ENCODE peak calls at places on chromosomes 3 and 15, in five cellular contexts. One of them, this sample, is unnamed.

GRCh38 chr15:58562135-58562534 is 130.3 kb downstream of the LIPC start:
- DNase-seq in endothelial cell of umbilical vein: no peak
- DNase-seq in transverse colon: no peak
- DNase-seq in IMR-90: no peak
- DNase-seq in uterus: no peak
- DNase-seq in this sample: peak

GRCh38 chr3:108221911-108222812 is at the start of gene IFT57:
- DNase-seq in endothelial cell of umbilical vein: peak
- DNase-seq in transverse colon: peak
- DNase-seq in IMR-90: peak
- DNase-seq in uterus: peak
- DNase-seq in this sample: peak

GRCh38 chr15:91385301-91385700 is 285.2 kb downstream of the SV2B start:
- DNase-seq in endothelial cell of umbilical vein: no peak
- DNase-seq in transverse colon: no peak
- DNase-seq in IMR-90: no peak
- DNase-seq in uterus: no peak
- DNase-seq in this sample: no peak

GRCh38 chr15:63332367-63333078 is 49.1 kb downstream of the CA12 start:
- DNase-seq in endothelial cell of umbilical vein: peak
- DNase-seq in transverse colon: no peak
- DNase-seq in IMR-90: peak
- DNase-seq in uterus: no peak
- DNase-seq in this sample: peak

GRCh38 chr3:66017084-66017990 is 21.4 kb downstream of the MAGI1 start:
- DNase-seq in endothelial cell of umbilical vein: no peak
- DNase-seq in transverse colon: no peak
- DNase-seq in IMR-90: no peak
- DNase-seq in uterus: no peak
- DNase-seq in this sample: no peak

GRCh38 chr3:111547645-111548044 is 5.6 kb downstream of the CD96 start:
- DNase-seq in endothelial cell of umbilical vein: no peak
- DNase-seq in transverse colon: peak
- DNase-seq in IMR-90: no peak
- DNase-seq in uterus: no peak
- DNase-seq in this sample: no peak

GRCh38 chr15:96701443-96701842 is 370.9 kb downstream of the NR2F2 start:
- DNase-seq in endothelial cell of umbilical vein: no peak
- DNase-seq in transverse colon: no peak
- DNase-seq in IMR-90: no peak
- DNase-seq in uterus: no peak
- DNase-seq in this sample: no peak

GRCh38 chr3:123377173-123377740 is 71.6 kb downstream of the ADCY5 start:
- DNase-seq in endothelial cell of umbilical vein: no peak
- DNase-seq in transverse colon: no peak
- DNase-seq in IMR-90: no peak
- DNase-seq in uterus: no peak
- DNase-seq in this sample: no peak

GRCh38 chr15:58467121-58467721 is 35.4 kb downstream of the LIPC start:
- DNase-seq in endothelial cell of umbilical vein: no peak
- DNase-seq in transverse colon: no peak
- DNase-seq in IMR-90: no peak
- DNase-seq in uterus: no peak
- DNase-seq in this sample: no peak

GRCh38 chr15:101128696-101129095 is 123.2 kb downstream of the CHSY1 start:
- DNase-seq in endothelial cell of umbilical vein: no peak
- DNase-seq in transverse colon: no peak
- DNase-seq in IMR-90: no peak
- DNase-seq in uterus: no peak
- DNase-seq in this sample: no peak

GRCh38 chr3:143295201-143296080 is 175.9 kb downstream of the CHST2 start:
- DNase-seq in endothelial cell of umbilical vein: no peak
- DNase-seq in transverse colon: no peak
- DNase-seq in IMR-90: no peak
- DNase-seq in uterus: no peak
- DNase-seq in this sample: no peak

GRCh38 chr15:38872732-38873131 is 308.1 kb upstream of the RASGRP1 start:
- DNase-seq in endothelial cell of umbilical vein: no peak
- DNase-seq in transverse colon: no peak
- DNase-seq in IMR-90: no peak
- DNase-seq in uterus: no peak
- DNase-seq in this sample: no peak

GRCh38 chr15:66187271-66187670 is 66.3 kb downstream of the MEGF11 start:
- DNase-seq in endothelial cell of umbilical vein: no peak
- DNase-seq in transverse colon: no peak
- DNase-seq in IMR-90: no peak
- DNase-seq in uterus: no peak
- DNase-seq in this sample: peak

GRCh38 chr15:100809151-100809550 is 70.5 kb upstream of the ALDH1A3 start:
- DNase-seq in endothelial cell of umbilical vein: peak
- DNase-seq in transverse colon: no peak
- DNase-seq in IMR-90: no peak
- DNase-seq in uterus: no peak
- DNase-seq in this sample: no peak

GRCh38 chr3:11991751-11992150 is 12.4 kb upstream of the SYN2 start:
- DNase-seq in endothelial cell of umbilical vein: no peak
- DNase-seq in transverse colon: no peak
- DNase-seq in IMR-90: no peak
- DNase-seq in uterus: no peak
- DNase-seq in this sample: no peak

GRCh38 chr3:178022599-178022998 is 513.6 kb upstream of the KCNMB2 start:
- DNase-seq in endothelial cell of umbilical vein: no peak
- DNase-seq in transverse colon: no peak
- DNase-seq in IMR-90: peak
- DNase-seq in uterus: no peak
- DNase-seq in this sample: no peak

GRCh38 chr3:121979246-121979645 is 42.8 kb downstream of the ILDR1 start:
- DNase-seq in endothelial cell of umbilical vein: no peak
- DNase-seq in transverse colon: no peak
- DNase-seq in IMR-90: no peak
- DNase-seq in uterus: no peak
- DNase-seq in this sample: no peak

GRCh38 chr15:39583586-39584265 is 2.8 kb downstream of the THBS1 start:
- DNase-seq in endothelial cell of umbilical vein: peak
- DNase-seq in transverse colon: peak
- DNase-seq in IMR-90: peak
- DNase-seq in uterus: no peak
- DNase-seq in this sample: no peak

DNA sequence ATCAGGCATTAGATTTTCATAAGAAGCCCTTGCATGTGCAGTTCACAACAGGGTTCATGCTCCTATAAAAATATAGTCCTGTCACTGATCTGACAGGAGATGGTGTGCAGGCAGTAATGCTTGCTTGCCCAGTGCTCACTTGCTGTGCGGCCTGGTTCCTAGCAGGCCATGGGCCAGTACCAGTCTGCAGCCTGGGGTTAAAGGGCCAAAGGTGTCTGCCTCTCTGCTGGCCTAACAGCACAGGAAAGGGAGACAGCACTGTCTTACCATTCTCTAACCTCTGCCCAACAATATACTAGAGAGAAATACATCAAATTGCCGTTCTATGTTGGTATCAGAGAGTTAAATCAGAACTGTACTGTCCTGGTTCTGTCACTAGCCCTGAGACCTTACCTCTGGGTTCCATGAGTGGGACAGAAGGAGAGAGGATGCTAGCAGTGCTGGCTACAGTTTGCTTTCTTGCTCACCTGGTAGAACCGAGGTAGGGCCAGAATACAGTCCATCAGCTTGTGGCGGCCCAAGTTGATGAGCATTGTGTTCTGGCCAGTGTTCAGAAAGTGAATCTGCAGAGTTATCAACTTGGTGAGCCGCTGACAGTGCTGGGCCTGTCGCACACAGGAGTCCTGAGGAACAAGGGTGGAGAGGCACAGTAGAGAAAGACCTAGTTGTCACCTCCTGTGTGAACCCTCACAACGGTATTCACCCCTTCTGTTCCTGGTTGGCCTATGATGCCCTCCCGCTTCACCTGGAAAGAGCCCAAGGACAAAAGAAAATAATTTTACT is 28.6 kb downstream of the EIF3J start:
- DNase-seq in endothelial cell of umbilical vein: no peak
- DNase-seq in transverse colon: no peak
- DNase-seq in IMR-90: no peak
- DNase-seq in uterus: no peak
- DNase-seq in this sample: no peak
- TF ChIP-seq POLR2A in endothelial cell of umbilical vein: no peak
- TF ChIP-seq POLR2A in transverse colon: no peak
- TF ChIP-seq POLR2A in IMR-90: no peak
- TF ChIP-seq POLR2A in uterus: no peak
- TF ChIP-seq POLR2A in this sample: no peak

GRCh38 chr3:197331131-197331530 is 32.7 kb upstream of the DLG1 start:
- DNase-seq in endothelial cell of umbilical vein: no peak
- DNase-seq in transverse colon: no peak
- DNase-seq in IMR-90: no peak
- DNase-seq in uterus: no peak
- DNase-seq in this sample: no peak
- TF ChIP-seq CTCF in endothelial cell of umbilical vein: peak
- TF ChIP-seq CTCF in transverse colon: no peak
- TF ChIP-seq CTCF in IMR-90: no peak
- TF ChIP-seq CTCF in uterus: no peak
- TF ChIP-seq CTCF in this sample: no peak

GRCh38 chr15:41881550-41881924 is 12.3 kb downstream of the SPTBN5 start:
- DNase-seq in endothelial cell of umbilical vein: no peak
- DNase-seq in transverse colon: no peak
- DNase-seq in IMR-90: no peak
- DNase-seq in uterus: no peak
- DNase-seq in this sample: no peak
- H3K4me3 ChIP-seq in endothelial cell of umbilical vein: no peak
- H3K4me3 ChIP-seq in transverse colon: peak
- H3K4me3 ChIP-seq in IMR-90: no peak
- H3K4me3 ChIP-seq in uterus: no peak
- H3K4me3 ChIP-seq in this sample: no peak

GRCh38 chr3:120742198-120743080 is at the start of the genes GTF2E1 and RABL3:
- DNase-seq in endothelial cell of umbilical vein: peak
- DNase-seq in transverse colon: peak
- DNase-seq in IMR-90: peak
- DNase-seq in uterus: peak
- DNase-seq in this sample: peak
- TF ChIP-seq POLR2A in endothelial cell of umbilical vein: peak
- TF ChIP-seq POLR2A in transverse colon: peak
- TF ChIP-seq POLR2A in IMR-90: peak
- TF ChIP-seq POLR2A in uterus: peak
- TF ChIP-seq POLR2A in this sample: no peak

DNA sequence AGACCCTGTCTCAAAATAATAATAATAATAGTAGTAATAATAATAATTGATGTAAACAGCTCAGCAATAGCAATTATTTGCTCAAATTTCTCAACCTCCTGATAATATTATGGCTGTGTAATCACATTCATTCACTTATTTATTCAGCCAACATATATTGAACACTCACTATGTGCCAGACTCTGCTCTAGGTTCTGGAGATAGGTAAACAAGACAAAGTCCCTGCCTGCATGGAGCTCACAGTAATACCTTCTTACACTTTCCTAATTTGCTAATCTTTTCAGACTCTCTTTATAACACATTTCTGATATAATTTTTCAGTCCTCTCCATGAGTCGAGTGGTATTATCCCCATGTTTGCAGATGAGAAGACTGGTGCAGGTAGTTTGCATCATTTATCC is 137.6 kb downstream of the KLHL25 start:
- DNase-seq in endothelial cell of umbilical vein: no peak
- DNase-seq in transverse colon: no peak
- DNase-seq in IMR-90: no peak
- DNase-seq in uterus: no peak
- DNase-seq in this sample: no peak
- TF ChIP-seq CTCF in endothelial cell of umbilical vein: no peak
- TF ChIP-seq CTCF in transverse colon: no peak
- TF ChIP-seq CTCF in IMR-90: no peak
- TF ChIP-seq CTCF in uterus: no peak
- TF ChIP-seq CTCF in this sample: no peak

DNA sequence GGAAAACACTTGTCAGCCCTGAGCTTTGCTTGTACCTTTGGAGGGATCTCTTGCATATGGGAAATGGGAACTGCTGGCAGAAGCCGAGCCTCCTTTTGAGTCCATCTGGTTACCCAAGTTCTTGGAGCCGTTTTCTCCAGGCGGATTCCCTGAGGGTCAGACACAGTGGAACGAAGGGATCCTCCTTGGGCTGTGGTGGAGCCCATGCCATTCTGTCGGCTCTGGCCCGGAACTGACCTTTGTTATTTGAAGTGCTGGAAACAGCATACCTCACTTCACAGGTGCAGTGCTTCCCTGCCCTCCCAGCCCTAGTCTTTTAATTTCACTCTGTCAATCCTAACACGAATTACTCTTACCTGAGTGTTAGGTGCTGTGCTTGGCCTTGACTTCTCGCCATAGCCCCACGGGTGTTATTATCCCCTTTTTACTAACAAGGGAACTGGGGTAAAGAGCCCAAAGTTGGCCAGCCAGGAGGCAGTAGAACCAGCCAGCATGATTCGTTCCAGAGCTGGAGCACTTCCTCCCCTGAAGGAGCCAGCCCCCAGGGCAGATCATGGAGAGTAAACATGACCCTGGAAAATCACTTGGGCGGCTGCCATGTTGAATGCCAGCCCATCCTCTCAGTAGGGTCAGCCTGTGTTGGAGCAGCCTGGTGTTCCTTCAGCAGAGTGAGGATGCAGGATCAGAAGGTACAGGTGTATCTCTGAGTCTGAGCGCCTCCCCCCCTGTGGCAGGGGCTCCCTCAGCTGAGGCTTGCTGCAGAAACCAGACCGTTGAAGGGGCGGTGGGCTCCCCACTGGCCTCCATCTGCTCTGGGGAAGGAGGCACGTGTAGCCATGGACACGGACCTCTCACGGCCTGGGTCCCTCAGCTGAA is 143.2 kb downstream of the DNAJB8 start:
- DNase-seq in endothelial cell of umbilical vein: no peak
- DNase-seq in transverse colon: no peak
- DNase-seq in IMR-90: no peak
- DNase-seq in uterus: no peak
- DNase-seq in this sample: peak
- H3K4me3 ChIP-seq in endothelial cell of umbilical vein: no peak
- H3K4me3 ChIP-seq in transverse colon: no peak
- H3K4me3 ChIP-seq in IMR-90: no peak
- H3K4me3 ChIP-seq in uterus: no peak
- H3K4me3 ChIP-seq in this sample: no peak

GRCh38 chr3:157151151-157151550 is 8.8 kb downstream of the CCNL1 start:
- DNase-seq in endothelial cell of umbilical vein: no peak
- DNase-seq in transverse colon: no peak
- DNase-seq in IMR-90: no peak
- DNase-seq in uterus: no peak
- DNase-seq in this sample: no peak
- TF ChIP-seq POLR2A in endothelial cell of umbilical vein: no peak
- TF ChIP-seq POLR2A in transverse colon: no peak
- TF ChIP-seq POLR2A in IMR-90: no peak
- TF ChIP-seq POLR2A in uterus: no peak
- TF ChIP-seq POLR2A in this sample: no peak

DNA sequence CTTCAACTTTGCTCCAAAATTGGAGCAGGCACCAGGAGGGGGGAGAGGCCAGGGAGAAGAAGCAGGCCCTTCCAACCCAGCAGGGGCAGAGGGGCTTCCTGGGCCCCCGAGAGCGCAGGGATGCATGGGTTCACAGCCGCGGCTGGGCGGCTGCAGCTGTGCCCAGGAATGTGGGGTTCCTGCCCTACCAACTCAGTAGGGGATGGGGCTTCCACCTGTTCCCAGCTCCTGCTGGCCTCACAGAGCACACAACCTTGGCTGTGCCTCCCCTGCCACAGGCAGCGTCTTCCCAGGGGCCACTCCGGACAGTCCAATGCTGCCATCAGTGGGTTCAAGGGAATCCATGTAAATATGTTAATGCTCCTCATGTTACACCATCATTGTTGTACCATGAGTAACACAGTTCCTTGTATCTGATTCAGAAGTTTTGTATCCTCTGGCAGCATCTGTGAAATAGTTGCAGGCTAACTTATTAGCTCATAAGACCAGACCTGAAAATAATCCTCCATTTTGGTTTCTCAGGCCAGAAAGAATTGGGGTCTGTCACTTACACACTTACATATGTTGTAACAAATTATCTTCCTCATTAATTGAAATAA is 12.1 kb upstream of the SIAH2 start:
- DNase-seq in endothelial cell of umbilical vein: no peak
- DNase-seq in transverse colon: no peak
- DNase-seq in IMR-90: peak
- DNase-seq in uterus: no peak
- DNase-seq in this sample: no peak
- TF ChIP-seq CTCF in endothelial cell of umbilical vein: no peak
- TF ChIP-seq CTCF in transverse colon: no peak
- TF ChIP-seq CTCF in IMR-90: no peak
- TF ChIP-seq CTCF in uterus: no peak
- TF ChIP-seq CTCF in this sample: no peak